ENCODE peak calls at places on chromosomes 1 and 21, in seven cellular contexts. B is H9, L is amniotic stem cell, Y is NCI-H460, I is choroid plexus epithelial cell, J is astrocyte of the spinal cord, W is cardiac muscle cell. X is an unnamed sample.

GRCh38 chr1:150154143-150154542 is 4.4 kb downstream of the PLEKHO1 start:
- DNase-seq in B (no peak), L (no peak), Y (no peak), I (no peak), J (no peak), W (no peak), X (no peak)

GRCh38 chr1:150971583-150972416 is 2.8 kb downstream of the CERS2 start:
- DNase-seq in B (peak), L (no peak), Y (no peak), I (no peak), J (no peak), W (peak), X (no peak)

GRCh38 chr1:61337981-61338848 is 255.9 kb downstream of the NFIA start:
- DNase-seq in B (peak), L (peak), Y (peak), I (peak), J (peak), W (peak), X (peak)

GRCh38 chr1:84803604-84804003 is 89.4 kb downstream of the LPAR3 start:
- DNase-seq in B (no peak), L (no peak), Y (no peak), I (no peak), J (no peak), W (no peak), X (no peak)

GRCh38 chr1:15919316-15919715 is 56.6 kb downstream of the ZBTB17 start:
- DNase-seq in B (no peak), L (no peak), Y (no peak), I (peak), J (peak), W (no peak), X (peak)

GRCh38 chr1:10651377-10651776 is 145.1 kb downstream of the CASZ1 start:
- DNase-seq in B (peak), L (no peak), Y (no peak), I (no peak), J (no peak), W (no peak), X (no peak)

GRCh38 chr1:61491497-61491896 is 233.4 kb downstream of the TM2D1 start:
- DNase-seq in B (no peak), L (no peak), Y (no peak), I (peak), J (no peak), W (no peak), X (no peak)

GRCh38 chr1:245578306-245578705 is 423.5 kb downstream of the KIF26B start:
- DNase-seq in B (no peak), L (no peak), Y (no peak), I (no peak), J (no peak), W (no peak), X (no peak)

GRCh38 chr1:233315718-233316301 is 11.7 kb upstream of the MAP3K21 start:
- DNase-seq in B (no peak), L (no peak), Y (no peak), I (no peak), J (no peak), W (no peak), X (no peak)

GRCh38 chr1:162905759-162906158 is 44.8 kb upstream of the CCDC190 start:
- DNase-seq in B (no peak), L (peak), Y (no peak), I (peak), J (peak), W (no peak), X (no peak)

GRCh38 chr1:154157520-154158306 is 2.8 kb upstream of the NUP210L start:
- DNase-seq in B (no peak), L (no peak), Y (no peak), I (peak), J (no peak), W (no peak), X (no peak)

GRCh38 chr1:180632326-180633088 is 685 bp downstream of the XPR1 start:
- DNase-seq in B (peak), L (no peak), Y (peak), I (no peak), J (peak), W (peak), X (no peak)

GRCh38 chr21:42992943-42993712 is 18.8 kb downstream of the PKNOX1 start:
- DNase-seq in B (no peak), L (no peak), Y (no peak), I (no peak), J (no peak), W (no peak), X (no peak)

GRCh38 chr1:229148041-229148671 is 122.8 kb upstream of the RAB4A start:
- DNase-seq in B (peak), L (no peak), Y (no peak), I (peak), J (no peak), W (peak), X (no peak)

GRCh38 chr1:93908394-93909145 is 660 bp downstream of the GCLM start:
- DNase-seq in B (peak), L (no peak), Y (peak), I (no peak), J (no peak), W (peak), X (no peak)

GRCh38 chr1:204194080-204194479 is 2.2 kb downstream of the KISS1 start:
- DNase-seq in B (no peak), L (no peak), Y (no peak), I (no peak), J (no peak), W (no peak), X (no peak)

GRCh38 chr21:16055012-16055411 is 325.2 kb downstream of the USP25 start:
- DNase-seq in B (no peak), L (no peak), Y (no peak), I (no peak), J (no peak), W (no peak), X (no peak)

GRCh38 chr1:154198756-154199562 is 7.1 kb upstream of the TPM3 start:
- DNase-seq in B (peak), L (peak), Y (peak), I (peak), J (peak), W (peak), X (no peak)

GRCh38 chr1:224430511-224431113 is 4.0 kb downstream of the WDR26 start:
- DNase-seq in B (no peak), L (peak), Y (no peak), I (peak), J (peak), W (no peak), X (no peak)

GRCh38 chr1:33300673-33301072 is 20.2 kb downstream of the A3GALT2 start:
- DNase-seq in B (no peak), L (no peak), Y (no peak), I (peak), J (peak), W (no peak), X (peak)

GRCh38 chr1:22841754-22842370 is 130.8 kb downstream of the LACTBL1 start:
- DNase-seq in B (no peak), L (no peak), Y (no peak), I (no peak), J (no peak), W (no peak), X (no peak)

GRCh38 chr1:119673171-119673940 is 25.3 kb upstream of the ZNF697 start:
- DNase-seq in B (no peak), L (no peak), Y (no peak), I (peak), J (peak), W (no peak), X (no peak)